ENCODE peak calls at places on chromosomes 7 and 10, in seven cellular contexts. A, Q, P, V, C, R and Y are unnamed samples. For H3K9me3, the result is how much of the 10 kb centered on the place peaks cover.

GRCh38 chr10:90920986-90921643 is at the start of gene ANKRD1:
- DNase-seq in A (no peak), Q (no peak), P (no peak), V (no peak), C (no peak), R (peak), Y (no peak)

GRCh38 chr7:91230100-91230499 is 34.1 kb upstream of the FZD1 start:
- DNase-seq in A (no peak), Q (no peak), P (no peak), V (no peak), C (no peak), R (no peak), Y (no peak)

GRCh38 chr7:140881507-140882228 is 43.1 kb downstream of the BRAF start:
- DNase-seq in A (no peak), Q (no peak), P (no peak), V (no peak), C (no peak), R (no peak), Y (no peak)

GRCh38 chr7:94632338-94633024 is 23.5 kb downstream of the SGCE start:
- DNase-seq in A (no peak), Q (no peak), P (no peak), V (no peak), C (no peak), R (no peak), Y (no peak)

GRCh38 chr7:152443586-152443985 is 7.8 kb upstream of the KMT2C start:
- DNase-seq in A (no peak), Q (no peak), P (no peak), V (no peak), C (no peak), R (no peak), Y (no peak)

GRCh38 chr10:71045188-71045841 is 156.9 kb upstream of the PCBD1 start:
- DNase-seq in A (peak), Q (no peak), P (no peak), V (no peak), C (no peak), R (no peak), Y (peak)

GRCh38 chr10:119253433-119254174 is 46.2 kb downstream of the GRK5 start:
- DNase-seq in A (peak), Q (peak), P (peak), V (no peak), C (peak), R (peak), Y (peak)

GRCh38 chr7:28729276-28729675 is 228.9 kb downstream of the TRIL start:
- DNase-seq in A (no peak), Q (no peak), P (no peak), V (no peak), C (no peak), R (no peak), Y (no peak)

GRCh38 chr7:27615420-27616185 is 47.1 kb downstream of the HIBADH start:
- DNase-seq in A (no peak), Q (no peak), P (no peak), V (no peak), C (no peak), R (no peak), Y (no peak)

GRCh38 chr7:28280516-28280915 is 99.9 kb upstream of the JAZF1 start:
- DNase-seq in A (no peak), Q (no peak), P (no peak), V (no peak), C (no peak), R (no peak), Y (no peak)

GRCh38 chr10:77974396-77975074 is 48.0 kb upstream of the DLG5 start:
- DNase-seq in A (no peak), Q (peak), P (no peak), V (no peak), C (peak), R (peak), Y (peak)

GRCh38 chr7:108650487-108650886 is 80.8 kb downstream of the DNAJB9 start:
- DNase-seq in A (no peak), Q (no peak), P (no peak), V (no peak), C (no peak), R (no peak), Y (no peak)

GRCh38 chr7:123769371-123769770 is 20.6 kb upstream of the WASL start:
- DNase-seq in A (no peak), Q (no peak), P (no peak), V (no peak), C (no peak), R (no peak), Y (peak)

GRCh38 chr10:85642421-85643170 is 724.0 kb downstream of the GRID1 start:
- DNase-seq in A (peak), Q (peak), P (no peak), V (no peak), C (peak), R (no peak), Y (peak)

GRCh38 chr10:103958996-103959395 is 7.9 kb upstream of the SLK start:
- DNase-seq in A (no peak), Q (no peak), P (no peak), V (no peak), C (no peak), R (no peak), Y (no peak)

GRCh38 chr10:95360122-95360715 is 69.4 kb upstream of the PDLIM1 start:
- DNase-seq in A (no peak), Q (no peak), P (no peak), V (no peak), C (no peak), R (no peak), Y (no peak)

GRCh38 chr7:84194484-84195260 is at the start of gene SEMA3A:
- DNase-seq in A (peak), Q (peak), P (no peak), V (no peak), C (peak), R (peak), Y (peak)

GRCh38 chr10:6064119-6064518 is 2.0 kb upstream of the IL2RA start:
- DNase-seq in A (no peak), Q (no peak), P (no peak), V (no peak), C (no peak), R (no peak), Y (no peak)

GRCh38 chr7:139687980-139688632 is 89.7 kb downstream of the HIPK2 start:
- DNase-seq in A (no peak), Q (no peak), P (no peak), V (no peak), C (no peak), R (no peak), Y (no peak)

GRCh38 chr7:100886142-100886935 is 3.2 kb downstream of the UFSP1 start:
- DNase-seq in A (no peak), Q (no peak), P (no peak), V (no peak), C (no peak), R (no peak), Y (no peak)

GRCh38 chr7:235576-236395 is 43.4 kb downstream of the FAM20C start:
- DNase-seq in A (no peak), Q (no peak), P (peak), V (no peak), C (no peak), R (no peak), Y (peak)

GRCh38 chr7:43750016-43750887 is 8.2 kb upstream of the BLVRA start:
- DNase-seq in A (no peak), Q (no peak), P (no peak), V (no peak), C (no peak), R (peak), Y (no peak)

GRCh38 chr7:128076831-128077271 is 45.6 kb upstream of the LRRC4 start:
- DNase-seq in A (no peak), Q (peak), P (no peak), V (no peak), C (peak), R (no peak), Y (peak)

GRCh38 chr7:150737265-150738055 is at the start of gene GIMAP5:
- DNase-seq in A (peak), Q (peak), P (no peak), V (peak), C (no peak), R (no peak), Y (peak)

GRCh38 chr10:84348860-84349259 is 20.5 kb downstream of the CCSER2 start:
- DNase-seq in A (no peak), Q (no peak), P (no peak), V (no peak), C (no peak), R (no peak), Y (no peak)

GRCh38 chr10:110779489-110779888 is 92.2 kb upstream of the PDCD4 start:
- DNase-seq in A (no peak), Q (no peak), P (no peak), V (no peak), C (no peak), R (no peak), Y (peak)

GRCh38 chr7:100568176-100568935 is 5.3 kb downstream of the SAP25 start:
- DNase-seq in A (no peak), Q (peak), P (no peak), V (no peak), C (peak), R (no peak), Y (no peak)

GRCh38 chr10:22022257-22023051 is 18.9 kb upstream of the DNAJC1 start:
- DNase-seq in A (peak), Q (peak), P (no peak), V (peak), C (peak), R (no peak), Y (no peak)

GRCh38 chr7:56483153-56483552 is 366.9 kb upstream of the NUPR2 start:
- DNase-seq in A (no peak), Q (no peak), P (no peak), V (no peak), C (no peak), R (no peak), Y (no peak)

GRCh38 chr7:56483861-56484550 is 367.8 kb upstream of the NUPR2 start:
- DNase-seq in A (no peak), Q (no peak), P (no peak), V (no peak), C (no peak), R (no peak), Y (no peak)

GRCh38 chr7:56479748-56480147 is 363.5 kb upstream of the NUPR2 start:
- DNase-seq in A (no peak), Q (no peak), P (no peak), V (no peak), C (no peak), R (no peak), Y (no peak)

GRCh38 chr7:56474271-56474670 is 358.1 kb upstream of the NUPR2 start:
- DNase-seq in A (no peak), Q (no peak), P (no peak), V (no peak), C (no peak), R (no peak), Y (no peak)

DNA sequence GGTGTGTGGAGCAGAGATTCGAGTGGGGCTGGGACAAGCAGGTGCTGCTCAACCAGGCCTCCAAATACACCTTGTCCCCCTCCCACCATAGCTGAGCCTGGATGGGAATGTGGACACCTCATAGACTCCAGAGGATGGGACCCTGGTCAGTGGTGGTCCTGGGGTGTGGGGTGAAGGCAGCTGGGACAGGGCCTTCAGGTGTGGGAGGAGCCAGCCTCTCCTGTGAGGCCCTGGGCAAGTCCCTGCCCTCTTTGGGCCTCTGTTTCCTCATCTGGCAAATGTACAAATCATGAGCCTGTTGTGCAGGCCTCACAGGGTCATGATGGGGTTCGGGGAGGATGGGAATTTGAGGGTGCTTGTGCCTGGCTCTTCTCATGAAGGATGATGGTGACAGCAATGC is 362.9 kb upstream of the NUPR2 start:
- DNase-seq in A (no peak), Q (no peak), P (no peak), V (no peak), C (no peak), R (no peak), Y (no peak)
- H3K9me3 ChIP-seq in A (half or more), Q (half or more), P (under half), V (under half), C (under half), R (half or more), Y (under half)

DNA sequence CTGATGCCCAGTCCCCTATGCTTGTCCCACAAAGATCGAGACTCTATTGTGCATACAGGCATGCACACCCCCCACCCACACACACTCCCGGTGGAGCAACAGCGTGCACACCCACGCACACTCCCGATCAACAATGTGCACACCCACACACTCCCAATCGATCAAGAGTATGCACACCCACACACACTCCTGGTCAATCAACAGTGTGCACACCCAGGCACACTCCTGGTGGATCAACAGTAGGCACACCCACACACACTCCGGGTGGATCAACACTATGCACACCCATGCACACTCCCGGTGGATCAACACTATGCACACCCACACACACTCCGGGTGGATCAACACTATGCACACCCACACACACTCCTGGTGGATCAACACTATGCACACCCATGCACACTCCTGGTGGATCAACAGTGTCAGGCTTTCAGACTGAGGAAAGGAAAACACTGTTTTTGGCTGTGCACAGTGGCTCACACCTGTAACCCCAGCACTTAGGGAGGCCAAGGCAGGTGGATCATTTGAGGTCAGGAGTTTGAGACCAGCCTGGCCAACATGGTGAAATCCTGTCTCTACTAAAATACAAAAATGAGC is 118.8 kb downstream of the PTPRN2 start:
- DNase-seq in A (no peak), Q (no peak), P (no peak), V (no peak), C (no peak), R (no peak), Y (no peak)
- H3K9me3 ChIP-seq in A (under half), Q (under half), P (under half), V (under half), C (under half), R (under half), Y (under half)

DNA sequence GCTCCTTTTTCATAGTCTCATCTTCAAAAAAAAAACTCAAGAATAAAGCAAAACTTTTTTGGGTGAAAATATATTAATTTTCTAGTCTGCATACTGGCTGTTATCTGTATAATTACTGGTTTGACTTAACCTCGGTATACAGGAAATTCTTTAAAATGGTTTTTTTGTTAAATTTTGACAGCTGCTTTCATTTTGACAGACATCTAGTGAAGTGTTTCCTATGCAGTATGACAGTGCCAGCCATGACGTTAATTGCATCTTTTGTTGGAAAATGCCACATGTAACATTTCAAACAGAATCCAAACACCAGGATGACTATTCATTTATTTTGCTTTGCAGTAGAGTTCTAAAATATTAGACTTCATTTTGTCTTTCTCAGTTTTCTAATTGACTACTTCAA is 460.4 kb downstream of the NXPH1 start:
- DNase-seq in A (no peak), Q (no peak), P (no peak), V (no peak), C (no peak), R (no peak), Y (no peak)
- H3K9me3 ChIP-seq in A (under half), Q (under half), P (under half), V (under half), C (under half), R (under half), Y (under half)

DNA sequence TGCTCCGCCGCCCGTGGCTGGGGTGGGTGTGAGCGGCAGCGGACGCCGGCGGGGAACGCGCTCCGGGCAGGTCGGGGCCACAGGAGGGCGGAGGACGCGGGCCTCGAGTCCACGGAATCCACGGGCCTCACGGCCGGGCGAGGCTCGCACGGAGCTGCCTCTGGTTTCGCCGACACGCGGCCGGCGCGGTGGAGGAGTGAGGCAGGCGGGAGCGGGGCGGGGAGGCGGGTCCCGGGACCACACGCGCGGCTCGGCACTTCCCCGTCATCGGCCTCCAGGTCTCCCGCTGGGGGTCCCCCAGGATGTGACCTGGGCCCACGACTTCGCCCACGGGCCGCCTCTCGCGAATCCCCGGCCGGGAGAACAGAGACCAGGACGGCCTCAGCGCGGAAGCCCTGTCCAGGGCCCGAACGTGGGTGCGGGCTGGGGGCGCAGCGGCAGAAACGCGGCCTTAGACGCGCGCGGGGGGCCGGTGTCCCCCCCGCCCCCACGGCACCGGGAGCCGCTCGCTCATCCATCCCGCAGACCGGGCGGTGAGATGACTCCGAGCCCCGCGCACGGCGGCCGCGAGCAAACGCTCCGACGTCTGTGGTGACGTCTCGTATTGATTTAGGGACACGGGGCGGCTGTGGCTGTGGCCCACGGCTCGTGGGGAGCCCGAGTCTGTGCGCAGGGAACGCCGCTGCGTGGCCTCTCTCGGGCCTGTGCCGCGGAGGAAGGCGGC is 744 bp upstream of the NKX6-2 start:
- DNase-seq in A (no peak), Q (no peak), P (no peak), V (no peak), C (no peak), R (no peak), Y (no peak)
- H3K9me3 ChIP-seq in A (under half), Q (under half), P (under half), V (under half), C (under half), R (under half), Y (under half)

DNA sequence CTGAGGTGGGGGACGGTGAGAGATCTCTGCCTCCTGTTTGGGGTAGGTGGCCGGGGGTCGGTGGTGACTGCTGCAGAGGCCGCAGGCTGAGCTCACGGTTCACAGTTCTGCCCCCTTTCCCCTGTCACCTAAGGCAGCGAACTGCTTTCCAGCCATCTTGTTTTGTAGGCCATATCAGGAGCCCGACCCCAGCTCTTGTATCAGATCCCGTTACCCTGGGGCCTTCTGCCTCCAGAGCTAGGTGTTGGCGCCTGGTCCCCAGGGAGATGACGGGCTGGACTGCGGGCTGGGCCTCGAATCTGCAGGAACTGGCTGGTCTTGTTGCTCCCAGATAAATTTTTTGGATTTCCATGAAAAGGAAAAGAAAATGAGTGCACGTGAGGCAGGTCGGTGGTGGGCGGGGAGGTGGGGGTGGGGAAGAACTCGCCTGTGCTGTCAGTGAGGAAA is 183.0 kb downstream of the DNAJB6 start:
- DNase-seq in A (no peak), Q (no peak), P (no peak), V (no peak), C (no peak), R (no peak), Y (no peak)
- H3K9me3 ChIP-seq in A (under half), Q (under half), P (under half), V (under half), C (under half), R (half or more), Y (under half)

DNA sequence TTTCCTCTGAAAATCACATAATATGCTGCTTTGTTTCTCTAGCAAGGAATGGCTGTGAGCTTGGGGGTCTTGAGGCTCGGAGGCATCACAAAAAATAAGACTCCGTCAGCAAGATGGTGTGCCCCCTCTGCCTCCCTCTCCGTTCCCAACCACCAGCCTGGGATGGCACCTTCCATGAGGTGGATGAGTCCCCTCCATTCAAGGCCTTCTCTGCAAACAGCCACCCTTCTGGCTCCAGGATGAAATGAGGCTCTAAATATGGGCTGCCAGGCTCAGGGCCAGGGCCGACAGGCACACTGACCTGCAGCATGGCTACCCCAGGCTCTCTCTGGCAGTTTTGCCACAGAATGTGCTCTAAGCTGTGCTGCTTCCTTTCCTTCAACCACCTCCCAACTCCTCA is 521.5 kb downstream of the PTPRN2 start:
- DNase-seq in A (no peak), Q (no peak), P (no peak), V (no peak), C (no peak), R (no peak), Y (no peak)
- H3K9me3 ChIP-seq in A (under half), Q (under half), P (under half), V (under half), C (under half), R (half or more), Y (under half)